ENCODE peak calls at places on chromosomes 1 and 21, in six cellular contexts. F is activated T-helper 1 cell treated with Interleukin-2 at 50 U/mL for 16 hours; V is HFFc6; T is brain microvascular endothelial cell; S is endothelial cell; Q is stimulated activated CD4-positive, alpha-beta T cell treated with anti-CD3 and anti-CD28 coated beads, Interleukin-15, amount 100 ng/mL, for 1 hour. U is an unnamed sample.

GRCh38 chr1:65108025-65108692 is 39.8 kb upstream of the AK4 start:
- DNase-seq in T (no peak), V (no peak), F (no peak), Q (no peak), S (no peak), U (no peak)

GRCh38 chr1:115258302-115258866 is 79.7 kb downstream of the NGF start:
- DNase-seq in S (no peak), V (peak; percentile 80), T (peak; percentile 89), Q (no peak), F (no peak), U (peak; percentile 58)

GRCh38 chr1:15949453-15950245 is 26.3 kb downstream of the ZBTB17 start:
- DNase-seq in S (no peak), F (peak; percentile 80), V (peak; percentile 99), T (peak; percentile 97), Q (peak; percentile 72), U (peak; percentile 93)

GRCh38 chr21:14763695-14764064 is 217.6 kb upstream of the SAMSN1 start:
- DNase-seq in T (no peak), S (no peak), F (no peak), V (no peak), Q (no peak), U (no peak)

GRCh38 chr1:162204129-162204882 is 134.8 kb downstream of the NOS1AP start:
- DNase-seq in V (no peak), F (no peak), S (no peak), Q (no peak), T (no peak), U (no peak)

GRCh38 chr1:230246551-230246950 is 179.5 kb downstream of the GALNT2 start:
- DNase-seq in F (no peak), Q (no peak), S (no peak), T (no peak), V (no peak), U (no peak)

GRCh38 chr1:225777058-225777582 is 506 bp upstream of the SRP9 start:
- DNase-seq in S (no peak), T (no peak), F (no peak), V (no peak), Q (no peak), U (no peak)

GRCh38 chr1:78355646-78356045 is 135.1 kb upstream of the PTGFR start:
- DNase-seq in T (no peak), F (no peak), Q (no peak), V (no peak), S (no peak), U (peak; percentile 69)

GRCh38 chr1:58654322-58654721 is 45.5 kb downstream of the MYSM1 start:
- DNase-seq in T (no peak), V (no peak), Q (no peak), S (no peak), F (no peak), U (no peak)

GRCh38 chr1:26354972-26355371 is 1.0 kb upstream of the CRYBG2 start:
- DNase-seq in V (no peak), Q (no peak), T (no peak), F (no peak), S (no peak), U (no peak)

GRCh38 chr1:61301824-61302652 is 219.7 kb downstream of the NFIA start:
- DNase-seq in Q (no peak), F (no peak), T (peak; percentile 77), S (no peak), V (peak; percentile 20), U (peak; percentile 84)

GRCh38 chr1:193707271-193708015 is 521.0 kb upstream of the B3GALT2 start:
- DNase-seq in V (peak; percentile 70), T (no peak), Q (no peak), S (no peak), F (no peak), U (no peak)

GRCh38 chr21:36563301-36563926 is 83.5 kb upstream of the CLDN14 start:
- DNase-seq in Q (no peak), V (no peak), T (no peak), F (no peak), S (no peak), U (no peak)

GRCh38 chr1:74517599-74518051 is 5.2 kb upstream of the LRRC53 start:
- DNase-seq in V (no peak), Q (no peak), T (no peak), F (no peak), S (no peak), U (no peak)

GRCh38 chr1:174023438-174023837 is 1.3 kb upstream of the RC3H1 start:
- DNase-seq in S (peak; percentile 40), V (no peak), Q (no peak), F (no peak), T (peak; percentile 23), U (no peak)

GRCh38 chr1:25198731-25199231 is 33.5 kb downstream of the SYF2 start:
- DNase-seq in F (no peak), Q (no peak), T (peak; percentile 37), V (no peak), S (no peak), U (no peak)

GRCh38 chr1:40782371-40782956 is 1.1 kb upstream of the KCNQ4 start:
- DNase-seq in S (peak; percentile 46), F (no peak), T (no peak), V (no peak), Q (no peak), U (no peak)

GRCh38 chr1:246776923-246777322 is 52.7 kb downstream of the SCCPDH start:
- DNase-seq in Q (no peak), F (no peak), T (no peak), V (no peak), S (no peak), U (no peak)

GRCh38 chr21:28375708-28376385 is 616.8 kb downstream of the LTN1 start:
- DNase-seq in T (peak; percentile 90), Q (no peak), F (no peak), S (no peak), V (peak; percentile 5), U (peak; percentile 14)

GRCh38 chr1:36968730-36969129 is 65.6 kb downstream of the GRIK3 start:
- DNase-seq in V (no peak), T (no peak), Q (no peak), S (no peak), F (no peak), U (no peak)

GRCh38 chr21:30444204-30444603 is 4.1 kb downstream of the KRTAP15-1 start:
- DNase-seq in Q (no peak), S (peak; percentile 40), T (no peak), F (no peak), V (no peak), U (no peak)

GRCh38 chr21:34367320-34367935 is 3.6 kb downstream of the KCNE2 start:
- DNase-seq in S (peak; percentile 33), F (no peak), V (peak; percentile 92), Q (no peak), T (peak; percentile 64), U (peak; percentile 78)

GRCh38 chr1:228405200-228405978 is 1.2 kb downstream of the TRIM11 start:
- DNase-seq in Q (no peak), V (no peak), T (no peak), F (no peak), S (no peak), U (no peak)

GRCh38 chr1:167924102-167924501 is 10.2 kb upstream of the ADCY10 start:
- DNase-seq in V (no peak), Q (no peak), S (no peak), T (no peak), F (no peak), U (no peak)

GRCh38 chr1:71753746-71754145 is 528.6 kb downstream of the NEGR1 start:
- DNase-seq in Q (no peak), T (no peak), F (no peak), V (no peak), S (no peak), U (no peak)

GRCh38 chr1:3373700-3374405 is 80.6 kb upstream of the ARHGEF16 start:
- DNase-seq in F (no peak), V (no peak), Q (no peak), S (no peak), T (no peak), U (no peak)

GRCh38 chr21:46361937-46362336 is 38.0 kb downstream of the PCNT start:
- DNase-seq in V (no peak), S (no peak), F (no peak), Q (no peak), T (no peak), U (no peak)

U was measured in fibroblast of the conjunctiva.